ENCODE peak calls at places on chromosomes 7 and 10, in nine cellular contexts. G is SW 1271; Z is astrocyte of the cerebellum; D is bronchial epithelial cell; Q is NAMALWA; S is amniotic stem cell; W is activated CD8-positive, alpha-beta T cell treated with anti-CD3 and anti-CD28 coated beads, Interleukin-2, amount 10 ng/mL, durations not matched to agents 7 days and 5 days; F is PC-3; X is lower leg skin. C is an unnamed sample.
A peak's percentile ranks its signal among the peaks of the same experiment; 100 is the strongest.

GRCh38 chr7:27942711-27943110 is 202.7 kb downstream of the TAX1BP1 start:
- DNase-seq in G (no peak), Z (no peak), D (no peak), Q (no peak), S (no peak), W (no peak), F (no peak), X (no peak), C (no peak)

GRCh38 chr10:117792214-117792613 is 249.7 kb downstream of the EMX2 start:
- DNase-seq in G (no peak), Z (no peak), D (no peak), Q (no peak), S (no peak), W (no peak), F (no peak), X (peak; percentile 34), C (no peak)

GRCh38 chr10:114384181-114384580 is 20.1 kb downstream of the AFAP1L2 start:
- DNase-seq in G (no peak), Z (no peak), D (no peak), Q (no peak), S (no peak), W (no peak), F (no peak), X (no peak), C (peak; percentile 54)

GRCh38 chr10:31759124-31759798 is 169.4 kb downstream of the ARHGAP12 start:
- DNase-seq in G (peak; percentile 59), Z (no peak), D (peak; percentile 39), Q (no peak), S (peak; percentile 14), W (peak; percentile 45), F (no peak), X (peak; percentile 93), C (peak; percentile 47)

GRCh38 chr10:30637881-30638467 is 8.4 kb upstream of the LYZL2 start:
- DNase-seq in G (peak; percentile 87), Z (peak; percentile 82), D (peak; percentile 93), Q (no peak), S (peak; percentile 81), W (no peak), F (peak; percentile 86), X (no peak), C (no peak)

GRCh38 chr7:33982425-33982786 is 77.1 kb downstream of the BMPER start:
- DNase-seq in G (peak; percentile 67), Z (no peak), D (peak; percentile 52), Q (peak; percentile 15), S (peak; percentile 12), W (no peak), F (peak; percentile 50), X (no peak), C (no peak)

GRCh38 chr10:66218981-66219587 is 706.8 kb upstream of the LRRTM3 start:
- DNase-seq in G (no peak), Z (no peak), D (no peak), Q (no peak), S (no peak), W (no peak), F (peak; percentile 56), X (no peak), C (no peak)

GRCh38 chr10:4270116-4270515 is 485.1 kb upstream of the KLF6 start:
- DNase-seq in G (no peak), Z (no peak), D (peak; percentile 82), Q (no peak), S (peak; percentile 60), W (no peak), F (peak; percentile 46), X (no peak), C (no peak)

GRCh38 chr7:104137511-104137910 is 70.3 kb downstream of the ORC5 start:
- DNase-seq in G (no peak), Z (no peak), D (no peak), Q (no peak), S (no peak), W (no peak), F (no peak), X (no peak), C (no peak)

GRCh38 chr10:97124211-97124610 is 61.5 kb downstream of the SLIT1 start:
- DNase-seq in G (no peak), Z (no peak), D (no peak), Q (no peak), S (no peak), W (no peak), F (no peak), X (no peak), C (no peak)

GRCh38 chr7:2417981-2418481 is 14.6 kb downstream of the CHST12 start:
- DNase-seq in G (no peak), Z (no peak), D (no peak), Q (no peak), S (no peak), W (peak; percentile 77), F (no peak), X (no peak), C (peak; percentile 44)

GRCh38 chr7:51587600-51587999 is 271.0 kb upstream of the COBL start:
- DNase-seq in G (no peak), Z (no peak), D (no peak), Q (peak; percentile 17), S (no peak), W (no peak), F (no peak), X (no peak), C (no peak)

GRCh38 chr7:6139189-6139996 is 108.2 kb downstream of the ANKRD61 start:
- DNase-seq in G (no peak), Z (no peak), D (no peak), Q (no peak), S (no peak), W (no peak), F (no peak), X (peak; percentile 82), C (no peak)